ENCODE peak calls at places on chromosomes 3 and 15, in five cellular contexts. P, X, H, W and C are unnamed samples.

GRCh38 chr3:53215816-53216215 is 40.0 kb downstream of the TKT start:
- DNase-seq in P (no peak), X (no peak), H (no peak), W (no peak), C (no peak)

GRCh38 chr3:169347597-169347996 is 315.9 kb downstream of the MECOM start:
- DNase-seq in P (no peak), X (no peak), H (no peak), W (no peak), C (no peak)

GRCh38 chr3:146268535-146269219 is 17.8 kb upstream of the PLSCR4 start:
- DNase-seq in P (no peak), X (no peak), H (no peak), W (no peak), C (no peak)

GRCh38 chr15:29090617-29091466 is 178.8 kb downstream of the NSMCE3 start:
- DNase-seq in P (peak), X (peak), H (peak), W (no peak), C (no peak)

GRCh38 chr15:80693682-80694623 is 1.2 kb upstream of the ABHD17C start:
- DNase-seq in P (peak), X (peak), H (no peak), W (peak), C (no peak)

GRCh38 chr15:38671675-38672141 is 107.1 kb upstream of the RASGRP1 start:
- DNase-seq in P (peak), X (no peak), H (no peak), W (no peak), C (peak)

GRCh38 chr3:11140054-11140712 is 14.1 kb upstream of the HRH1 start:
- DNase-seq in P (peak), X (peak), H (no peak), W (peak), C (peak)

GRCh38 chr3:38836561-38836960 is 20.5 kb upstream of the SCN10A start:
- DNase-seq in P (no peak), X (no peak), H (no peak), W (no peak), C (no peak)

GRCh38 chr3:37375184-37376120 is 201.1 kb upstream of the LRRFIP2 start:
- DNase-seq in P (no peak), X (no peak), H (no peak), W (no peak), C (no peak)

GRCh38 chr3:31550452-31551251 is 17.9 kb downstream of the STT3B start:
- DNase-seq in P (no peak), X (peak), H (no peak), W (no peak), C (no peak)

GRCh38 chr15:28942046-28942445 is 56.3 kb downstream of the APBA2 start:
- DNase-seq in P (no peak), X (no peak), H (no peak), W (no peak), C (no peak)

GRCh38 chr3:37753428-37753827 is 108.3 kb upstream of the CTDSPL start:
- DNase-seq in P (peak), X (peak), H (no peak), W (no peak), C (no peak)

GRCh38 chr3:46924921-46925584 is 47.5 kb downstream of the PTH1R start:
- DNase-seq in P (no peak), X (no peak), H (no peak), W (no peak), C (no peak)

GRCh38 chr3:10548997-10549396 is 43.6 kb upstream of the ATP2B2 start:
- DNase-seq in P (no peak), X (no peak), H (peak), W (no peak), C (no peak)

GRCh38 chr3:46559030-46559704 is 6.9 kb downstream of the LRRC2 start:
- DNase-seq in P (no peak), X (no peak), H (no peak), W (no peak), C (no peak)

GRCh38 chr15:91936182-91936775 is 82.8 kb downstream of the SLCO3A1 start:
- DNase-seq in P (no peak), X (no peak), H (no peak), W (no peak), C (no peak)

GRCh38 chr3:14118400-14119165 is 6.1 kb downstream of the CHCHD4 start:
- DNase-seq in P (no peak), X (peak), H (no peak), W (peak), C (no peak)

GRCh38 chr15:32029409-32029861 is 880 bp upstream of the CHRNA7 start:
- DNase-seq in P (peak), X (no peak), H (no peak), W (no peak), C (no peak)

GRCh38 chr15:101501703-101502373 is 12.3 kb upstream of the PCSK6 start:
- DNase-seq in P (peak), X (peak), H (peak), W (peak), C (no peak)

GRCh38 chr3:190608850-190609589 is 95.1 kb downstream of the IL1RAP start:
- DNase-seq in P (no peak), X (no peak), H (no peak), W (no peak), C (no peak)

GRCh38 chr3:35659808-35660207 is 20.5 kb downstream of the ARPP21 start:
- DNase-seq in P (peak), X (no peak), H (no peak), W (no peak), C (no peak)

GRCh38 chr3:111159391-111159790 is 87.8 kb downstream of the NECTIN3 start:
- DNase-seq in P (no peak), X (peak), H (no peak), W (no peak), C (no peak)

GRCh38 chr3:57729339-57730039 is 26.6 kb upstream of the SLMAP start:
- DNase-seq in P (no peak), X (peak), H (no peak), W (no peak), C (no peak)

GRCh38 chr3:70982700-70983140 is 600.8 kb downstream of the FOXP1 start:
- DNase-seq in P (peak), X (peak), H (peak), W (peak), C (no peak)

GRCh38 chr3:126798521-126798920 is 94.5 kb downstream of the CHCHD6 start:
- DNase-seq in P (no peak), X (peak), H (no peak), W (no peak), C (no peak)

GRCh38 chr3:158532099-158532734 is 38.8 kb upstream of the MLF1 start:
- DNase-seq in P (peak), X (peak), H (peak), W (peak), C (peak)

GRCh38 chr3:53195602-53196574 is 34.9 kb downstream of the PRKCD start:
- DNase-seq in P (peak), X (peak), H (peak), W (peak), C (no peak)

GRCh38 chr3:155323063-155323666 is 29.7 kb upstream of the STRIT1 start:
- DNase-seq in P (peak), X (peak), H (peak), W (peak), C (peak)

GRCh38 chr3:33858131-33858530 is 59.7 kb downstream of the PDCD6IP start:
- DNase-seq in P (no peak), X (no peak), H (no peak), W (no peak), C (no peak)

GRCh38 chr3:41836360-41837134 is 125.4 kb downstream of the ULK4 start:
- DNase-seq in P (peak), X (no peak), H (no peak), W (peak), C (no peak)

DNA sequence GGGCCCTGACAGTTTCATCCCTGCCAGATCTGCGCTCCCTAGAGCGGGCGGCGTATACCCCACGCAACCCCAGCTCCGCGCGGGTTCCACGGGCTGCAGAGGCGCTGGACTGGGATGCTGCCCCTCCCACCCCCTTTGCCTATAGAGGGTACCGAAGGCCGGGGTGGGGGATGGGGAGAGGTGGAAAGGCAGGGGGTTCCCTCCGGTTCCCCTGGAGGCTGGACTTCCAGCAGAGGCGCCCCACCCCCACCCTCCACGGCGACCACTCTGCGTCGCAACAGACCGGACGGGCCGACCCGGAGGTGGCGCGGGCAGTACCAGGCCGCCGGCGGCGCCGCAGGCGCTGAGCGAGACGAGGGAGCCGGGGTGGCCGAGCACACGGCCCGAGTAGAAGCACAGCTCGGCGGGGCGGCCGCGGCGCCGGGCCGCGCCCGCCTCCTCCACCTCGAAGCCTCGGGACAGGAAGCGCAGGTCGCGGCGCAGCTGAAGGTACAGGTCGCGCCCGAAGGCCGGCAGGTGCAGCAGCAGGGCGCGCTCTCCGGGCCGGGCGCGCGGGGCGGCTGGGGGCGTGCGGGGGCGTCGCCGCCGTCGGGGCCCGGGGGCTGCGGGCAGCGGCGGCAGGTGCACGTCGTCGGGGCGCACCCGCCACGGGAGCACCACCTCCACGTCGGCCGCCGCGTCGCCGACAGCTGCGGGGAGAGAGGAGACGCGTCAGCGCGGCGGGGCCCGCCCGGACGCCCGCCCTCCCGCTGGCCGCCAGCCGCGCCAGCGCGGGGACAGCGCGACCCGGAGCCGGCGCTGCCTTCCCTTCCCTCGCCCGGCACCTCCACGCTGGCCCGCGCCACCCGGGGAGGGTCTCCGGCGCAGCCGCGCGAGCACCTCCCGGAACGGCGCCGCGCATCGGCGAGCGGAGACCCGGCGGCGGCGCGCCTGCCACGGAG is 784 bp downstream of the ADAMTS17 start:
- DNase-seq in P (no peak), X (no peak), H (no peak), W (no peak), C (no peak)
- TF ChIP-seq CTCF in P (no peak), X (no peak), H (no peak), W (no peak), C (no peak)

GRCh38 chr3:17500618-17501017 is 241.8 kb downstream of the TBC1D5 start:
- DNase-seq in P (no peak), X (peak), H (peak), W (no peak), C (no peak)
- TF ChIP-seq CTCF in P (no peak), X (no peak), H (no peak), W (no peak), C (no peak)

GRCh38 chr15:74815961-74816360 is 3.3 kb downstream of the LMAN1L start:
- DNase-seq in P (no peak), X (no peak), H (no peak), W (no peak), C (no peak)

GRCh38 chr15:74815121-74815933 is 2.7 kb downstream of the LMAN1L start:
- DNase-seq in P (no peak), X (no peak), H (no peak), W (no peak), C (no peak)

GRCh38 chr15:74816624-74817369 is 4.2 kb downstream of the LMAN1L start:
- DNase-seq in P (no peak), X (no peak), H (no peak), W (no peak), C (no peak)

GRCh38 chr15:74820056-74820455 is 6.4 kb upstream of the CPLX3 start:
- DNase-seq in P (no peak), X (no peak), H (no peak), W (no peak), C (no peak)

GRCh38 chr15:74817370-74817737 is 4.7 kb downstream of the LMAN1L start:
- DNase-seq in P (peak), X (peak), H (no peak), W (no peak), C (no peak)
- TF ChIP-seq CTCF in P (peak), X (peak), H (no peak), W (no peak), C (no peak)

DNA sequence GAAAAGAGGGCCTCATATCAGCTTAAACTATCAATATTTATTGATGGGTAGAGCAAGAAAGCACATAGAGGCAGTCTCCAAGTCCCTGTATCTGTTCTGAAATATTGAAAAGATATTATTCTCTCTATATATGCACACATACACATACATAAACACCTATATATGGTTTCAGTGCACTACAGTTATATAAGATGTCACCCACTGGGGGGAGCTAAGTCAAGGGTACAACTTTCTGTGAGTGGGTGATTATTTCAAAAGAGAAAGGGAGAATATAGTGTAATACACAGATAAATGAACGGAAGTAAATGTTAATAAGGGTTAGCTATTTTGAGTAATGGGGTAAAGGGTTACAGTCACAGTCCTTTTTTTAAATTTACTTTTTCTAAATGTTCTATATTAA is 8.8 kb downstream of the SNTN start:
- DNase-seq in P (no peak), X (peak), H (no peak), W (no peak), C (no peak)
- TF ChIP-seq CTCF in P (no peak), X (peak), H (no peak), W (no peak), C (no peak)

GRCh38 chr3:134427400-134428111 is 53.3 kb upstream of the AMOTL2 start:
- DNase-seq in P (no peak), X (peak), H (peak), W (no peak), C (no peak)
- TF ChIP-seq CTCF in P (no peak), X (no peak), H (no peak), W (no peak), C (no peak)